ENCODE peak calls at places on chromosomes 3 and 15, in eight cellular contexts. G is CD4-positive, CD25-positive, alpha-beta regulatory T cell; J is breast epithelium; Z is A549; F is GM04504; Y is Kasumi-1; H is transverse colon; X is activated effector memory CD4-positive, alpha-beta T cell treated with anti-CD3 and anti-CD28 coated beads, Interleukin-2, amount 50 U/mL, for 16 hours. N is an unnamed sample.

GRCh38 chr3:99499235-99499798 is 139.1 kb upstream of the COL8A1 start:
- DNase-seq in G (no peak), J (no peak), Z (peak), F (no peak), Y (peak), H (no peak), X (no peak), N (peak)

GRCh38 chr3:52836991-52837390 is 2.2 kb upstream of the MUSTN1 start:
- DNase-seq in G (no peak), J (no peak), Z (no peak), F (no peak), Y (no peak), H (no peak), X (no peak), N (no peak)

GRCh38 chr15:35522061-35522460 is 23.9 kb downstream of the DPH6 start:
- DNase-seq in G (no peak), J (no peak), Z (no peak), F (no peak), Y (no peak), H (no peak), X (no peak), N (no peak)

GRCh38 chr3:185049710-185050109 is 103.2 kb downstream of the C3orf70 start:
- DNase-seq in G (no peak), J (no peak), Z (no peak), F (no peak), Y (no peak), H (no peak), X (no peak), N (no peak)

GRCh38 chr3:194485471-194485875 is 1.3 kb downstream of the ATP13A3 start:
- DNase-seq in G (peak), J (no peak), Z (no peak), F (no peak), Y (peak), H (no peak), X (no peak), N (no peak)

GRCh38 chr3:146222204-146223046 is 28.5 kb downstream of the PLSCR4 start:
- DNase-seq in G (no peak), J (no peak), Z (peak), F (no peak), Y (no peak), H (peak), X (no peak), N (no peak)

GRCh38 chr3:100093826-100094225 is 20.5 kb downstream of the FILIP1L start:
- DNase-seq in G (no peak), J (no peak), Z (no peak), F (no peak), Y (no peak), H (no peak), X (no peak), N (no peak)

GRCh38 chr15:62060896-62061280 is 641 bp upstream of the VPS13C start:
- DNase-seq in G (no peak), J (no peak), Z (no peak), F (no peak), Y (no peak), H (no peak), X (no peak), N (no peak)

GRCh38 chr3:187738089-187738399 is 7.2 kb downstream of the BCL6 start:
- DNase-seq in G (no peak), J (no peak), Z (no peak), F (no peak), Y (no peak), H (no peak), X (no peak), N (no peak)

GRCh38 chr3:177308911-177309310 is 111.6 kb upstream of the TBL1XR1 start:
- DNase-seq in G (no peak), J (no peak), Z (no peak), F (no peak), Y (no peak), H (no peak), X (no peak), N (no peak)

GRCh38 chr15:38642689-38643270 is 78.2 kb upstream of the RASGRP1 start:
- DNase-seq in G (no peak), J (no peak), Z (no peak), F (no peak), Y (no peak), H (no peak), X (no peak), N (no peak)

GRCh38 chr3:69785769-69786311 is 46.6 kb downstream of the MITF start:
- DNase-seq in G (no peak), J (no peak), Z (no peak), F (no peak), Y (no peak), H (no peak), X (no peak), N (no peak)

GRCh38 chr3:16740531-16740930 is 135.3 kb upstream of the DAZL start:
- DNase-seq in G (no peak), J (no peak), Z (no peak), F (no peak), Y (no peak), H (no peak), X (no peak), N (no peak)

GRCh38 chr3:122322095-122323075 is 2.7 kb upstream of the CSTA start:
- DNase-seq in G (no peak), J (no peak), Z (no peak), F (no peak), Y (no peak), H (no peak), X (no peak), N (no peak)

GRCh38 chr3:187709155-187709554 is 6.8 kb upstream of the RTP2 start:
- DNase-seq in G (no peak), J (no peak), Z (peak), F (no peak), Y (no peak), H (no peak), X (no peak), N (no peak)

GRCh38 chr3:87127286-87127685 is 99.8 kb upstream of the CHMP2B start:
- DNase-seq in G (no peak), J (no peak), Z (no peak), F (peak), Y (no peak), H (no peak), X (no peak), N (peak)

GRCh38 chr3:153426344-153426743 is 264.3 kb downstream of the RAP2B start:
- DNase-seq in G (no peak), J (no peak), Z (no peak), F (no peak), Y (no peak), H (no peak), X (no peak), N (no peak)

GRCh38 chr3:7788881-7789280 is 712.7 kb upstream of the LMCD1 start:
- DNase-seq in G (no peak), J (no peak), Z (no peak), F (no peak), Y (no peak), H (no peak), X (no peak), N (no peak)

GRCh38 chr15:42921049-42921731 is 612 bp upstream of the TTBK2 start:
- DNase-seq in G (peak), J (peak), Z (no peak), F (no peak), Y (no peak), H (peak), X (peak), N (no peak)

GRCh38 chr15:60660290-60661051 is 181.5 kb upstream of the ICE2 start:
- DNase-seq in G (no peak), J (no peak), Z (no peak), F (peak), Y (no peak), H (no peak), X (no peak), N (no peak)

GRCh38 chr15:98803228-98804056 is 155.1 kb downstream of the IGF1R start:
- DNase-seq in G (no peak), J (no peak), Z (no peak), F (no peak), Y (no peak), H (no peak), X (no peak), N (no peak)

GRCh38 chr3:20484126-20484525 is 298.1 kb upstream of the SGO1 start:
- DNase-seq in G (no peak), J (no peak), Z (no peak), F (no peak), Y (no peak), H (no peak), X (no peak), N (no peak)

GRCh38 chr3:57179580-57180410 is 14.6 kb upstream of the IL17RD start:
- DNase-seq in G (no peak), J (no peak), Z (no peak), F (no peak), Y (peak), H (no peak), X (no peak), N (peak)

GRCh38 chr3:155304394-155304793 is 10.9 kb upstream of the STRIT1 start:
- DNase-seq in G (no peak), J (no peak), Z (no peak), F (no peak), Y (no peak), H (no peak), X (no peak), N (no peak)

GRCh38 chr3:104846270-104846669 is 520.4 kb upstream of the ALCAM start:
- DNase-seq in G (no peak), J (no peak), Z (no peak), F (no peak), Y (no peak), H (no peak), X (no peak), N (no peak)

GRCh38 chr3:106566277-106566676 is 697.5 kb upstream of the CBLB start:
- DNase-seq in G (no peak), J (no peak), Z (no peak), F (no peak), Y (no peak), H (no peak), X (no peak), N (peak)

GRCh38 chr3:172289583-172289982 is 158.7 kb downstream of the GHSR start:
- DNase-seq in G (no peak), J (no peak), Z (no peak), F (no peak), Y (no peak), H (peak), X (no peak), N (no peak)

GRCh38 chr3:189304465-189305341 is 132.9 kb downstream of the TPRG1 start:
- DNase-seq in G (no peak), J (peak), Z (peak), F (no peak), Y (no peak), H (peak), X (no peak), N (no peak)

GRCh38 chr15:40902605-40903561 is 8.6 kb downstream of the VPS18 start:
- DNase-seq in G (no peak), J (peak), Z (no peak), F (no peak), Y (peak), H (no peak), X (no peak), N (peak)

GRCh38 chr3:194089357-194090177 is 46.4 kb upstream of the HES1 start:
- DNase-seq in G (no peak), J (peak), Z (peak), F (peak), Y (peak), H (peak), X (peak), N (peak)

GRCh38 chr3:23735575-23736326 is 70.0 kb upstream of the UBE2E1 start:
- DNase-seq in G (no peak), J (no peak), Z (no peak), F (no peak), Y (no peak), H (no peak), X (no peak), N (no peak)

GRCh38 chr15:69661446-69661845 is 208.8 kb downstream of the RPLP1 start:
- DNase-seq in G (no peak), J (no peak), Z (no peak), F (no peak), Y (no peak), H (no peak), X (no peak), N (no peak)

GRCh38 chr3:52682016-52682415 is 3.7 kb downstream of the PBRM1 start:
- DNase-seq in G (no peak), J (no peak), Z (no peak), F (peak), Y (peak), H (no peak), X (peak), N (peak)

GRCh38 chr3:66991478-66991877 is 6.6 kb upstream of the KBTBD8 start:
- DNase-seq in G (no peak), J (no peak), Z (no peak), F (peak), Y (peak), H (no peak), X (no peak), N (peak)

GRCh38 chr3:108124337-108125150 is 33.7 kb upstream of the CD47 start:
- DNase-seq in G (peak), J (no peak), Z (no peak), F (no peak), Y (peak), H (peak), X (peak), N (peak)

N was measured in NB4.